ENCODE peak calls at places on chromosomes 1 and 21, in seven cellular contexts. N, P, Z, E, G, K and W are unnamed samples. For H3K4me1, the result is how much of the 10 kb centered on the place peaks cover.

GRCh38 chr21:43352568-43353281 is 74.2 kb downstream of the SIK1 start:
- DNase-seq in N (no peak), P (no peak), Z (peak), E (no peak), G (peak), K (no peak), W (peak)

GRCh38 chr1:156936721-156937220 is 16.3 kb downstream of the LRRC71 start:
- DNase-seq in N (no peak), P (no peak), Z (no peak), E (no peak), G (no peak), K (no peak), W (no peak)

GRCh38 chr1:33442141-33442540 is 11.2 kb upstream of the PHC2 start:
- DNase-seq in N (no peak), P (peak), Z (no peak), E (no peak), G (no peak), K (no peak), W (no peak)

GRCh38 chr1:2800664-2801045 is 838 bp downstream of the TTC34 start:
- DNase-seq in N (no peak), P (no peak), Z (no peak), E (no peak), G (no peak), K (no peak), W (no peak)

GRCh38 chr1:153688283-153688682 is 9.8 kb downstream of the NPR1 start:
- DNase-seq in N (no peak), P (no peak), Z (no peak), E (no peak), G (no peak), K (no peak), W (no peak)

GRCh38 chr1:91098299-91098901 is 76.6 kb upstream of the ZNF644 start:
- DNase-seq in N (no peak), P (no peak), Z (no peak), E (no peak), G (no peak), K (no peak), W (no peak)

GRCh38 chr1:156104065-156104810 is 10.3 kb upstream of the LMNA start:
- DNase-seq in N (peak), P (peak), Z (no peak), E (peak), G (no peak), K (no peak), W (no peak)

GRCh38 chr1:147748687-147749350 is 11.6 kb downstream of the GJA5 start:
- DNase-seq in N (no peak), P (no peak), Z (no peak), E (no peak), G (no peak), K (no peak), W (no peak)

GRCh38 chr21:33685613-33686197 is 43.4 kb downstream of the ITSN1 start:
- DNase-seq in N (no peak), P (peak), Z (no peak), E (peak), G (no peak), K (no peak), W (no peak)

GRCh38 chr1:233406994-233407631 is 79.6 kb downstream of the MAP3K21 start:
- DNase-seq in N (no peak), P (no peak), Z (no peak), E (no peak), G (peak), K (no peak), W (no peak)

GRCh38 chr1:213440766-213441165 is 389.7 kb downstream of the RPS6KC1 start:
- DNase-seq in N (no peak), P (no peak), Z (no peak), E (no peak), G (no peak), K (no peak), W (no peak)

GRCh38 chr1:13764533-13764932 is 64.5 kb downstream of the PRDM2 start:
- DNase-seq in N (no peak), P (peak), Z (no peak), E (no peak), G (no peak), K (no peak), W (no peak)

GRCh38 chr1:192945417-192946130 is 113.6 kb downstream of the UCHL5 start:
- DNase-seq in N (no peak), P (no peak), Z (no peak), E (no peak), G (no peak), K (no peak), W (no peak)

GRCh38 chr1:56494306-56494705 is 85.1 kb downstream of the PLPP3 start:
- DNase-seq in N (no peak), P (no peak), Z (no peak), E (peak), G (no peak), K (no peak), W (no peak)

GRCh38 chr1:159938221-159938852 is 7.1 kb downstream of the IGSF9 start:
- DNase-seq in N (no peak), P (no peak), Z (no peak), E (no peak), G (no peak), K (no peak), W (no peak)

GRCh38 chr1:59223213-59223612 is 73.7 kb upstream of the FGGY start:
- DNase-seq in N (no peak), P (no peak), Z (no peak), E (no peak), G (no peak), K (no peak), W (no peak)

GRCh38 chr1:209486861-209487260 is 96.7 kb upstream of the CAMK1G start:
- DNase-seq in N (no peak), P (peak), Z (no peak), E (no peak), G (no peak), K (no peak), W (no peak)

GRCh38 chr1:16882995-16883394 is 12.8 kb upstream of the RNU1-2 start:
- DNase-seq in N (no peak), P (no peak), Z (no peak), E (no peak), G (no peak), K (no peak), W (no peak)

DNA sequence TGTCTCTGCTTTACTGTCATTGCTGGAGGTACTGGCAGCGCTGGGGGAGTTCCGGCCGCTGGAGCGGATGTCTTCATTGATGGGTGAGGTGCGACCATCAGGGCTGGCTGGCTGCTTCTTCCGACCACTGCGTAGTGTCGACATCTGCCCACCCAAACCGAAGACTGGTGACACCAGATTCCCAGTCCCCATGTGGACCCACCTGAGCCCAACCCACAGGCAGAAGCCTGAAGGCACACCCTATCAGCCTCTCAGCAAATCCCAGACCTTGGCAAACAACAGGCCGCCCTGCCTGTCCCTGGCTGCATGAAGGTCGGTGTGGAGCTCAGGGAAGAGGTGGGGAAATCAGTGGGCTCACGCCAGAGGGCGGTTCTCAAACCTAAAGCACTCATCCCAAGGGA is 44.8 kb downstream of the SLC45A1 start:
- DNase-seq in N (no peak), P (no peak), Z (no peak), E (no peak), G (no peak), K (no peak), W (no peak)
- H3K4me1 ChIP-seq in N (under half), P (under half), Z (under half), E (under half), G (under half), K (under half), W (under half)

DNA sequence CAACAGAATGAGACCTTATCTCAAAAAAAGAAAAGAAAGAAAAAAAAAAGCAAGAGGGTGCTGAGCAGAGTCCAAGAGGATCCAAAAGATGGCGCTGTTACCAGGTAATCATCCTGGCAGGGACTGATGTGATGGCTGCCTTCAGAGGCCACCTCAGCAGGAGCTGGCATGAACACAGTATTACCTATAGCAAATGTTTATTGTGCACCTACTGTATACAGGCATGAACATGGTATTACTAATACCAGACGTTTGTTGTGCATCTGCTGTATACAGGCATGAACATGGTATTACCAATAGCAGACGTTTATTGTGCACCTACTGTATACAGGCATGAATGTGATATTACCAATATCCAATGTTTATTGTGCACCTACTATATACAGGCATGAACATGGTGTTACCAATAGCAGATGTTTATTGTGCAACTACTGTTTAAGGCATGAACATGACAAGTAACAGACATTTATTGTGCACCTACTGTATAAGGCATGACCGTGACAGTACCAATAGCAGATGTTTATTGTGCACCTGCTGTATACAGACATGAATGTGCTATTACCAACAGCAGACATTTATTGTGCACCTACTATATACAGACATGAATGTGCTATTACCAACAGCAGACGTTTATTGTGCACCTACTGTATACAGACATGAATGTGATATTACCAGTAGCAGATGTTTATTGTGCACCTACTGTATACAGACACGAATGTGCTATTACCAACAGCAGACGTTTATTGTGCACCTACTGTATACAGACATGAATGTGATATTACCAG is 115.1 kb upstream of the TMEM51 start:
- DNase-seq in N (no peak), P (peak), Z (peak), E (peak), G (no peak), K (no peak), W (peak)
- TF ChIP-seq CEBPB in N (no peak), P (peak), Z (peak), E (peak), G (no peak), K (no peak), W (no peak)

DNA sequence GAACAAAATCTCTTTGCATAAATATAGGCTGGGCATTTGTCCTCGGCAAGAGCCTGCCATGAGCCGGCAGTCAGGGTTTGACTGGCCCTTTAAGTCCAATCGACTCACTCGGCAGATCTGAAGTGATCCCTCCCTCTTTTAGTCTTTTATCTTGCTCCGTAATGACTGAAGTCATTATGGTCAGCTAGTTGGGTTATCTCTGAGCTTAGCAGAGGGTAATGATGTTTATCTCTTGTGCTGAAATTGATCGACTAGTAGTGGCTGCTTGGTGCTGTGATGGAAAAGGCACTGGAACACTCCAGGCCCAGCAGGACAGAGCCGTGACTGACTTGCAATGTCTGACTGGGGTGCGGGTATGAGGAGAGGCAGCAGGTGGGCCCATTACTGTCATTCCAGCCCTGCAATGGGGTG is 468 bp upstream of the ABCA4 start:
- DNase-seq in N (no peak), P (no peak), Z (no peak), E (peak), G (no peak), K (no peak), W (no peak)
- H3K4me1 ChIP-seq in N (under half), P (under half), Z (under half), E (half or more), G (under half), K (under half), W (under half)

DNA sequence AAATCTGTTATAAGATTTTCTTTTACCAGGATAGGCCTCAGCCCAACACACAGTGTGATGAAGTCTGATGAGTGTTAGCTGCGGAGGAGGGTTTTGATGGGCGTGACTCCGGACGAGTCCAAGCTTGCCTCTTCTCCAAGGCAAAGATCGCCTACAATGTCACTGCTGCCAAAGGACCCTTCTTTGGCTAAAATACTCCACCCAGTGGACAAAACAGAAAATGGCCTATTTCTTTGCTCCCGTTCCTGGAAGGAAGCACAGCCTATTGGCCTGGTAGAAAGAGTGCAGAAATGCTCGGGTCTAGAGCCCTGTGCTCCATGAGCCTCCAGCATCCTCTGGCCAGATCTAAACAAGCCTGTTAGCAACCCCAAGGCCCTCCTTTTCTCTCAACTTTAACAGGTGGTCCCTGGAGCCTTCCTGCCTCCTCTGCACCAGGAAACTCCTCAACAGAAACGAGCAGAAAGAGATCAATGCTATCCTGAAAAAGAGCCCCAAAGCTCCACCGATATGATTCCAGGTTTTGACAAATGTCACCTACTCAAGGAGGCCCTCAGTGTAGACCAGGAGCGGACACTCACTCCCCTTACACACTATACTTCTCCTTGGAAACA is 3.4 kb upstream of the CASQ2 start:
- DNase-seq in N (peak), P (peak), Z (peak), E (peak), G (peak), K (peak), W (peak)
- TF ChIP-seq CEBPB in N (no peak), P (no peak), Z (no peak), E (no peak), G (no peak), K (no peak), W (no peak)

GRCh38 chr1:161217831-161218230 is 2.7 kb downstream of the FCER1G start:
- DNase-seq in N (no peak), P (no peak), Z (no peak), E (no peak), G (no peak), K (no peak), W (no peak)

GRCh38 chr1:161216945-161217712 is 2.0 kb downstream of the FCER1G start:
- DNase-seq in N (no peak), P (peak), Z (no peak), E (peak), G (peak), K (no peak), W (no peak)

GRCh38 chr1:161218301-161219077 is 3.4 kb downstream of the FCER1G start:
- DNase-seq in N (no peak), P (no peak), Z (no peak), E (peak), G (no peak), K (no peak), W (no peak)

GRCh38 chr1:161220002-161220401 is 3.4 kb downstream of the APOA2 start:
- DNase-seq in N (no peak), P (no peak), Z (no peak), E (no peak), G (no peak), K (no peak), W (no peak)

DNA sequence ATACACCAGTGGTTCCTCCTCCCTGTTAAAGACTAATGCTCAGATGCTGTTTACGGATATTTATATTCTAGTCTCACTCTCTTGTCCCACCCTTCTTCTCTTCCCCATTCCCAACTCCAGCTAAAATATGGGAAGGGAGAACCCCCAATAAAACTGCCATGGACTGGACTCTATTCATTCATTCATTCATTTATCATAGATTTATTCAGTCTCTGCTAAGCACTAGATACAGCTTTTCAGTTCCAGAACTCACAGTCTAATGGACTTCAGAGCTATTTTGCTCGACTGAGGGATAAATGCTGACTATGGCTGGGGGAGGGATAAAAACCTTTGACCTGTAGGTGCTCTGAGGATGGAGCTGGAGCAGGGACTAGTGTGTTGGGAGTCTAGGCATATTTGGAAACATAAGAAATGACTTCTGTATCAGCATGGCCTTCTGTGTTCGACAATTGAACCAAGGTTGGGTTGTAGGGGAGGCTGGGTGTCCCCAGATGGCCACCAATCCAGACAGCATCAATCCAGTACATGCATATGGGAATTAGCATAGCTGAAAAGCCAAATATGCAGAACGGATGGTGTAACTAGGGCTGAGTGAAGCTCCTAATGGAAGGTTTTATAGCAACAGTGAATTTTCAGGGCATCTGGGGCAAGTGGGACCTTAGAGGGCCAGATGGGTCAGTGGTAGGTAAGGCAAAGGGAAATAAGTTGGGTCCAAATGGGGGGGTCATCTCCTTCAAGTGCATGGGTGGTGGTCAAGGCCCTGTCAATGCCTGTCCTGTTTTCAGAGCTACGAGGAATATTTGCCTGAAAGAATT is 4.1 kb downstream of the APOA2 start:
- DNase-seq in N (no peak), P (no peak), Z (no peak), E (peak), G (no peak), K (no peak), W (no peak)
- H3K4me1 ChIP-seq in N (under half), P (under half), Z (under half), E (half or more), G (under half), K (under half), W (under half)

DNA sequence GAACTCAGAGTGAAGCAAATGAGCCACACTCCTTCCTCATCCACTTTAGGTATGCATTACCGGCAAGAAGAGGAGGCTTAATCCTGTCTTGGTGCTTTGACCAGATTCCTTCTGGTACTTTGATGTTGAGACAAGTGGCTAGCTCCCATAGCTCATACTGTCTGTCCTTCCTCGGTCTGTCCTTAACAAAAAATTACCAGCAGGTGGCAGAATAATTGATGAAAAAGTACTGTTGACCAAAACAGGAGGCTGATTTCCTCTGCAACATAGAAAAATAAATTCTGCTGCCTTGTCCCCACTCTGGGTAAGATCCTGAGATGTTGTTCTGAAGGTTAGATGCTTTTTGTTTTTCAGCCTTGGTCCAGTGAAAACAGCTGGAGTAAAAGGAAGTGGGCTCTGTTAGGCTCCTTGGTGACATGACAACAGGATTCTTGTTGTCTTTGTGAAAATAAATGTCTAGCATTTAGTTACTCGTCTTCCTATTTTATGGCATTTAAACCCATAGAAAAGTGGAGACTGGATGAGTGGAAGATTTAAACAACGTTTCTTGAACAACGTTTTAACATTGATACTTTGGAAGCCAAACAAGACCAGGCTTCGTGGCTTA is 11.2 kb upstream of the HJV start:
- DNase-seq in N (no peak), P (peak), Z (peak), E (peak), G (peak), K (no peak), W (peak)
- TF ChIP-seq CEBPB in N (no peak), P (no peak), Z (no peak), E (no peak), G (no peak), K (no peak), W (no peak)